ENCODE peak calls at places on chromosome 1, in eight cellular contexts. Q is activated T-helper 1 cell treated with Interleukin-2 at 50 U/mL for 16 hours; K is WTC11; C is nephron progenitor cell; B is EL; X is stimulated activated CD4-positive, alpha-beta T cell treated with anti-CD3 and anti-CD28 coated beads, Interleukin-2, amount 100 ng/mL, for 4 hours; M is osteoblast; I is uterus. P is an unnamed sample.

GRCh38 chr1:77757066-77757584 is 2.5 kb downstream of the USP33 start:
- DNase-seq in M (no peak), B (no peak), C (no peak), Q (no peak), K (no peak), I (no peak), X (no peak), P (no peak)

GRCh38 chr1:12191242-12192032 is 24.6 kb downstream of the TNFRSF1B start:
- DNase-seq in Q (no peak), I (no peak), X (no peak), C (no peak), K (no peak), B (no peak), M (peak; percentile 73), P (no peak)

GRCh38 chr1:89381617-89382016 is 17.8 kb downstream of the GBP6 start:
- DNase-seq in I (no peak), X (no peak), C (no peak), Q (no peak), M (no peak), B (no peak), K (no peak), P (no peak)

GRCh38 chr1:56416385-56416972 is 162.9 kb downstream of the PLPP3 start:
- DNase-seq in C (no peak), X (no peak), B (no peak), Q (no peak), K (no peak), I (no peak), M (no peak), P (no peak)

GRCh38 chr1:114828251-114828650 is 26.4 kb upstream of the SYCP1 start:
- DNase-seq in Q (no peak), B (peak; percentile 15), M (no peak), X (no peak), C (no peak), K (no peak), I (no peak), P (peak; percentile 10)

GRCh38 chr1:6316240-6317100 is 55.6 kb upstream of the GPR153 start:
- DNase-seq in B (no peak), I (peak; percentile 25), Q (no peak), K (no peak), C (no peak), M (no peak), X (no peak), P (no peak)

GRCh38 chr1:192010406-192010805 is 147.9 kb upstream of the RGS18 start:
- DNase-seq in C (no peak), X (no peak), I (no peak), M (no peak), Q (no peak), K (no peak), B (no peak), P (no peak)

GRCh38 chr1:224564491-224565084 is 51.5 kb upstream of the CNIH3 start:
- DNase-seq in X (no peak), I (no peak), B (no peak), Q (no peak), C (no peak), K (no peak), M (peak; percentile 27), P (no peak)

GRCh38 chr1:6638226-6638625 is 13.6 kb downstream of the THAP3 start:
- DNase-seq in I (peak; percentile 87), K (no peak), X (no peak), C (no peak), M (peak; percentile 97), Q (no peak), B (no peak), P (no peak)

GRCh38 chr1:81254560-81254959 is 546.2 kb upstream of the ADGRL2 start:
- DNase-seq in B (peak; percentile 3), K (peak; percentile 35), C (no peak), I (no peak), Q (no peak), X (no peak), M (no peak), P (peak; percentile 51)

GRCh38 chr1:153727463-153728304 is at the start of gene INTS3:
- DNase-seq in X (peak; percentile 99), Q (peak; percentile 99), M (peak; percentile 99), K (peak; percentile 100), B (peak; percentile 100), C (peak; percentile 98), I (peak; percentile 100), P (peak; percentile 100)

GRCh38 chr1:111603979-111604378 is 15.6 kb upstream of the RAP1A start:
- DNase-seq in Q (peak; percentile 67), K (no peak), C (no peak), I (no peak), M (no peak), X (peak; percentile 66), B (no peak), P (peak; percentile 10)

GRCh38 chr1:53339736-53340385 is 12.0 kb upstream of the LRP8 start:
- DNase-seq in Q (no peak), B (no peak), X (no peak), M (no peak), K (no peak), I (no peak), C (no peak), P (no peak)

GRCh38 chr1:89671775-89672488 is 39.0 kb downstream of the LRRC8C start:
- DNase-seq in M (no peak), X (no peak), I (no peak), C (no peak), B (peak; percentile 45), Q (no peak), K (no peak), P (no peak)

GRCh38 chr1:97562096-97562495 is 358.7 kb downstream of the DPYD start:
- DNase-seq in B (no peak), Q (no peak), C (no peak), I (no peak), X (no peak), M (no peak), K (no peak), P (no peak)

GRCh38 chr1:25754421-25755195 is 45.4 kb upstream of the SELENON start:
- DNase-seq in K (no peak), X (no peak), B (no peak), C (no peak), Q (no peak), M (peak; percentile 74), I (no peak), P (no peak)

GRCh38 chr1:101567582-101568189 is 330.9 kb downstream of the S1PR1 start:
- DNase-seq in Q (peak; percentile 5), B (peak; percentile 36), M (peak; percentile 18), K (peak; percentile 48), C (peak; percentile 50), I (no peak), X (peak; percentile 17), P (peak; percentile 60)

GRCh38 chr1:228554107-228554506 is 66.9 kb downstream of the RNF187 start:
- DNase-seq in I (no peak), B (no peak), C (no peak), X (no peak), M (no peak), Q (no peak), K (no peak), P (no peak)

GRCh38 chr1:226223786-226224244 is 351 bp downstream of the MIXL1 start:
- DNase-seq in C (peak; percentile 62), X (no peak), I (no peak), M (peak; percentile 65), B (peak; percentile 16), K (peak; percentile 69), Q (no peak), P (peak; percentile 46)

GRCh38 chr1:12144969-12145368 is 21.8 kb upstream of the TNFRSF1B start:
- DNase-seq in Q (no peak), C (no peak), B (no peak), K (no peak), X (no peak), M (no peak), I (no peak), P (no peak)

GRCh38 chr1:11802973-11803885 is 2.5 kb downstream of the MTHFR start:
- DNase-seq in M (peak; percentile 95), C (peak; percentile 91), K (peak; percentile 92), I (peak; percentile 95), Q (peak; percentile 67), B (peak; percentile 97), X (peak; percentile 49), P (peak; percentile 95)

GRCh38 chr1:229107302-229107815 is 163.6 kb upstream of the RAB4A start:
- DNase-seq in C (no peak), I (no peak), X (no peak), B (no peak), K (no peak), Q (no peak), M (no peak), P (no peak)

GRCh38 chr1:50978852-50979781 is 9.1 kb downstream of the CDKN2C start:
- DNase-seq in B (peak; percentile 52), I (no peak), Q (no peak), X (no peak), M (no peak), K (no peak), C (peak; percentile 12), P (no peak)

GRCh38 chr1:203300441-203301330 is 4.6 kb upstream of the BTG2 start:
- DNase-seq in C (no peak), X (no peak), M (peak; percentile 43), K (no peak), I (no peak), B (no peak), Q (no peak), P (no peak)

GRCh38 chr1:55466343-55466742 is 251.2 kb upstream of the USP24 start:
- DNase-seq in I (no peak), B (no peak), X (no peak), K (no peak), M (no peak), C (no peak), Q (no peak), P (no peak)

GRCh38 chr1:6358144-6358624 is 35.4 kb downstream of the ACOT7 start:
- DNase-seq in B (no peak), I (no peak), M (peak; percentile 63), X (no peak), K (no peak), Q (no peak), C (no peak), P (peak; percentile 41)

GRCh38 chr1:37017737-37018136 is 16.6 kb downstream of the GRIK3 start:
- DNase-seq in K (no peak), X (no peak), C (no peak), B (no peak), Q (no peak), M (no peak), I (no peak), P (no peak)

GRCh38 chr1:153349363-153350340 is 1.0 kb upstream of the PGLYRP4 start:
- DNase-seq in I (no peak), K (no peak), Q (no peak), C (no peak), M (no peak), B (no peak), X (no peak), P (no peak)

GRCh38 chr1:209787551-209787950 is 3.2 kb upstream of the C1orf74 start:
- DNase-seq in C (no peak), K (no peak), M (no peak), B (no peak), I (no peak), X (no peak), Q (no peak), P (no peak)

GRCh38 chr1:19390901-19391595 is 78.9 kb downstream of the SLC66A1 start:
- DNase-seq in Q (peak; percentile 41), K (peak; percentile 51), M (peak; percentile 92), X (peak; percentile 46), B (peak; percentile 82), C (peak; percentile 36), I (peak; percentile 69), P (peak; percentile 34)

GRCh38 chr1:178057863-178058576 is 35.9 kb upstream of the RASAL2 start:
- DNase-seq in Q (no peak), M (peak; percentile 58), K (no peak), X (no peak), I (peak; percentile 64), B (peak; percentile 67), C (no peak), P (peak; percentile 36)

GRCh38 chr1:1272341-1273151 is 1.1 kb downstream of the UBE2J2 start:
- DNase-seq in K (peak; percentile 11), X (no peak), I (no peak), C (no peak), B (no peak), Q (no peak), M (no peak), P (no peak)

GRCh38 chr1:233409540-233409939 is 82.0 kb downstream of the MAP3K21 start:
- DNase-seq in C (no peak), I (no peak), M (no peak), Q (no peak), X (no peak), B (no peak), K (no peak), P (no peak)

GRCh38 chr1:171642197-171642596 is 10.3 kb downstream of the MYOC start:
- DNase-seq in Q (no peak), I (no peak), M (no peak), C (no peak), X (no peak), B (no peak), K (no peak), P (no peak)